ENCODE peak calls at places on chromosomes 16 and 17, in ten cellular contexts. V, L, O, H, T, K, R, U, J and I are unnamed samples.

GRCh38 chr17:80935526-80935925 is 56.1 kb upstream of the CHMP6 start:
- DNase-seq in V (no peak), L (no peak), O (no peak), H (no peak), T (no peak), K (no peak), R (no peak), U (no peak), J (no peak), I (no peak)

GRCh38 chr16:52035406-52035805 is 511.5 kb downstream of the TOX3 start:
- DNase-seq in V (no peak), L (no peak), O (no peak), H (no peak), T (no peak), K (no peak), R (no peak), U (no peak), J (no peak), I (no peak)

GRCh38 chr16:56625943-56626654 is 518 bp downstream of the MT1E start:
- DNase-seq in V (no peak), L (peak), O (no peak), H (peak), T (no peak), K (no peak), R (no peak), U (no peak), J (no peak), I (peak)

GRCh38 chr16:4414187-4414909 is 2.0 kb downstream of the CORO7 start:
- DNase-seq in V (no peak), L (no peak), O (no peak), H (no peak), T (no peak), K (no peak), R (peak), U (no peak), J (no peak), I (no peak)

GRCh38 chr17:10579270-10579669 is 29.8 kb upstream of the MYH2 start:
- DNase-seq in V (no peak), L (no peak), O (peak), H (no peak), T (no peak), K (peak), R (no peak), U (no peak), J (no peak), I (no peak)

GRCh38 chr17:38885728-38886642 is 16.1 kb downstream of the LASP1 start:
- DNase-seq in V (no peak), L (no peak), O (no peak), H (no peak), T (no peak), K (no peak), R (no peak), U (no peak), J (no peak), I (peak)

GRCh38 chr17:82059272-82060000 is 6.2 kb downstream of the DUS1L start:
- DNase-seq in V (no peak), L (no peak), O (no peak), H (peak), T (no peak), K (no peak), R (peak), U (no peak), J (no peak), I (no peak)

GRCh38 chr17:14078027-14078426 is 8.7 kb downstream of the COX10 start:
- DNase-seq in V (no peak), L (no peak), O (no peak), H (no peak), T (no peak), K (no peak), R (no peak), U (no peak), J (no peak), I (no peak)

GRCh38 chr17:13265306-13265705 is 247.5 kb upstream of the ELAC2 start:
- DNase-seq in V (no peak), L (no peak), O (peak), H (no peak), T (no peak), K (no peak), R (no peak), U (no peak), J (no peak), I (peak)

GRCh38 chr17:70208825-70209555 is 39.7 kb downstream of the KCNJ2 start:
- DNase-seq in V (no peak), L (no peak), O (no peak), H (no peak), T (no peak), K (no peak), R (no peak), U (no peak), J (no peak), I (no peak)

GRCh38 chr17:41486809-41487530 is 2.7 kb downstream of the KRT36 start:
- DNase-seq in V (peak), L (no peak), O (no peak), H (no peak), T (peak), K (no peak), R (peak), U (no peak), J (no peak), I (no peak)

GRCh38 chr16:50273888-50274770 is 7.8 kb downstream of the ADCY7 start:
- DNase-seq in V (no peak), L (no peak), O (no peak), H (peak), T (peak), K (no peak), R (peak), U (no peak), J (no peak), I (no peak)

GRCh38 chr17:34443832-34444469 is 80.9 kb upstream of the CCL1 start:
- DNase-seq in V (peak), L (no peak), O (peak), H (peak), T (no peak), K (no peak), R (peak), U (no peak), J (no peak), I (no peak)

GRCh38 chr17:63930951-63931575 is 1.1 kb downstream of the CD79B start:
- DNase-seq in V (no peak), L (no peak), O (no peak), H (peak), T (peak), K (no peak), R (peak), U (no peak), J (no peak), I (no peak)

GRCh38 chr16:86289304-86289703 is 221.0 kb upstream of the FOXF1 start:
- DNase-seq in V (no peak), L (no peak), O (no peak), H (no peak), T (no peak), K (no peak), R (no peak), U (no peak), J (no peak), I (no peak)

GRCh38 chr17:68295086-68295485 is 3.8 kb downstream of the ARSG start:
- DNase-seq in V (no peak), L (no peak), O (no peak), H (no peak), T (no peak), K (no peak), R (no peak), U (no peak), J (no peak), I (no peak)

GRCh38 chr17:35257080-35257701 is 14.3 kb downstream of the SLFN5 start:
- DNase-seq in V (peak), L (peak), O (peak), H (no peak), T (peak), K (peak), R (no peak), U (peak), J (peak), I (peak)

GRCh38 chr17:62653002-62653830 is 25.7 kb downstream of the MRC2 start:
- DNase-seq in V (peak), L (peak), O (peak), H (peak), T (peak), K (no peak), R (peak), U (no peak), J (no peak), I (peak)

GRCh38 chr16:10103700-10104099 is 78.5 kb downstream of the GRIN2A start:
- DNase-seq in V (no peak), L (no peak), O (peak), H (no peak), T (no peak), K (no peak), R (no peak), U (no peak), J (no peak), I (no peak)

GRCh38 chr17:78419970-78420820 is 41.7 kb downstream of the PGS1 start:
- DNase-seq in V (no peak), L (no peak), O (no peak), H (peak), T (no peak), K (no peak), R (no peak), U (no peak), J (no peak), I (peak)

GRCh38 chr17:55664287-55664686 is 58.4 kb downstream of the TMEM100 start:
- DNase-seq in V (no peak), L (no peak), O (no peak), H (no peak), T (no peak), K (no peak), R (no peak), U (no peak), J (no peak), I (no peak)

GRCh38 chr17:82334622-82335394 is 1.2 kb upstream of the SECTM1 start:
- DNase-seq in V (no peak), L (peak), O (peak), H (no peak), T (no peak), K (peak), R (peak), U (no peak), J (peak), I (peak)

GRCh38 chr17:1730345-1731193 is 6.1 kb downstream of the WDR81 start:
- DNase-seq in V (no peak), L (peak), O (no peak), H (peak), T (peak), K (peak), R (peak), U (peak), J (no peak), I (peak)

GRCh38 chr17:55266051-55266957 is 1.5 kb downstream of the HLF start:
- DNase-seq in V (no peak), L (no peak), O (no peak), H (no peak), T (no peak), K (no peak), R (peak), U (no peak), J (no peak), I (no peak)

GRCh38 chr17:67365762-67366192 is 600 bp downstream of the PSMD12 start:
- DNase-seq in V (peak), L (peak), O (peak), H (no peak), T (no peak), K (peak), R (no peak), U (no peak), J (peak), I (peak)

GRCh38 chr17:78923660-78924453 is 1.3 kb downstream of the TIMP2 start:
- DNase-seq in V (peak), L (no peak), O (peak), H (peak), T (peak), K (peak), R (peak), U (peak), J (peak), I (no peak)

GRCh38 chr17:78316867-78317816 is 42.7 kb downstream of the SOCS3 start:
- DNase-seq in V (peak), L (peak), O (peak), H (no peak), T (peak), K (no peak), R (no peak), U (no peak), J (no peak), I (peak)

GRCh38 chr17:29958947-29959657 is 17.7 kb downstream of the EFCAB5 start:
- DNase-seq in V (peak), L (no peak), O (peak), H (no peak), T (no peak), K (peak), R (no peak), U (no peak), J (no peak), I (peak)

GRCh38 chr17:58734811-58735210 is 20.8 kb upstream of the PPM1E start:
- DNase-seq in V (no peak), L (no peak), O (no peak), H (no peak), T (no peak), K (no peak), R (no peak), U (no peak), J (no peak), I (no peak)

DNA sequence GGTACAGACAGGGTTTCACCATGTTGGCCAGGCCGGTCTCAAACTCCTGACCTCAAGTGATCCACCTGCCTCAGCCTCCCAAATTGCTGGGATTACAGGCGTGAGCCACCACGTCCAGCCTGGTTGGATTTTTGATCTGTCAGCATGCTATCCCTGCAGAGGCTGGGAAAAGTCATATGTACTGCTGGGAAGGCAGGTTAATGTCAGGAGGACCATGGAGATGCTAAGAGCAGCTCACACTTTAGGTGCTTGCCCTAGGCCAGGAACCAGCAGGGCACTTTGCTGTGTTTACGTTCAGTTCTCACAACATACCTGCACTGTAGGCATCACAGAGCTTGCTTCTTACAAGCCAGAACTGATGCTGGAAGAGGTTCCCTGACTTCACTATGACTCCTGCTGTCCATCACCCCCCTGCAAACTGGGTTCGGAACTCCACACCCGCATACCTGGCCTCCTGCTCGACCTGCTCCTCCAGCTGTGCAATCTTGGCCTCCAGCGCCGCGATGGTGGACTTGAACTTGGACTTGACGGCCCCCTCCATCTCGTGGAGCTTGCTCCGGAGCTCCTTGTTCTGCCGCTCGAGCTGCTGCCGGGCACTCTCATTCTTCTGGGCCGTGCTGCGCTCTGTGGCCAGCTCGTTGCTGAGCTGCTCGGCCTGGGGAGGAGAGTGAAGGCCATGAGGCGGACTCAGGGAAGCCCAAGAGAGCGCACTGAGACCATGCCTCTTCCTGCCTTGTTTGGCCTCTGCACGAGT is 66.8 kb downstream of the NDE1 start:
- DNase-seq in V (no peak), L (no peak), O (no peak), H (no peak), T (no peak), K (no peak), R (no peak), U (no peak), J (no peak), I (no peak)
- H3K4me3 ChIP-seq in V (no peak), L (no peak), O (no peak), H (no peak), T (no peak), K (no peak), R (no peak), U (no peak), J (no peak), I (no peak)

GRCh38 chr17:75942473-75942872 is 1.6 kb upstream of the FBF1 start:
- DNase-seq in V (no peak), L (no peak), O (no peak), H (no peak), T (no peak), K (no peak), R (no peak), U (no peak), J (no peak), I (no peak)

GRCh38 chr17:75941442-75941819 is 589 bp upstream of the FBF1 start:
- DNase-seq in V (no peak), L (no peak), O (no peak), H (no peak), T (no peak), K (no peak), R (no peak), U (no peak), J (no peak), I (no peak)

GRCh38 chr17:75945202-75945601 is 4.4 kb upstream of the FBF1 start:
- DNase-seq in V (no peak), L (no peak), O (no peak), H (no peak), T (no peak), K (no peak), R (no peak), U (no peak), J (no peak), I (no peak)

GRCh38 chr17:75937652-75938051 is 3.2 kb downstream of the FBF1 start:
- DNase-seq in V (no peak), L (no peak), O (no peak), H (no peak), T (no peak), K (no peak), R (no peak), U (no peak), J (no peak), I (no peak)

DNA sequence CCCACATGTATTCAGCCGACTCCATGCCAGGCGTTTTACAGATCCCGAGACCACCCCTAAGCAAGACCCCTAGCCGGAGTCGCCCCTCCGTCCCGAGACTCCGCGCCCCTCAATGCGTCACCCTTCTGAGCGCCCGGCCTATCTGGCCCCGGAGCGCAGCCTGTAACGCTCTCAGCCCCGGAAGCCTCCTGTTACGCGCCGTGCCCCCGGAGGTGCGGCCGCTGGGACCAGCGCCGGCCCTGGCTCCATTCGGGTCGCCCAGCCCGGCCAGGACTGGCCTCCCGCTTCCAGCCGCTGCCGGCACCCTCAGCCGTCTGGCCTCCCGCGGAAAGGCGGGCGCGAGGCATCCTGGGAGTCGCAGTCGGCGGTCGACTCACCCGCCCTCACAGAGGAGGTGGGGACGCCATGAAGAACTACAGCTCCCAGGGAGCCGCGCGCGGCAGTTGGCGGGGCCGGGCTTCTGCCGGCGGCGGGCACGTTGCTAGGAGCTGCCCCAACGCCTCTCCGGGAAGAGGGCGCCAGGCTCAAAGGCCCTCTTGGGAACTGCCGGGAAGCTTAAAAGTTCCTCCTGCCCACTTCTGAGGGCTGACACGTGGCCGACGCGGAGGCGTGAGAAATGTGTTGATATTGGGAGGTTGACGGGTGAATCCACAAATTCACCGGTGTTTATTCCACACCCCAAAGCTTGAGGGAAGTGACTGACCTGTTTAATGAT is at the start of gene FBF1:
- DNase-seq in V (peak), L (peak), O (peak), H (peak), T (peak), K (peak), R (peak), U (peak), J (peak), I (peak)
- TF ChIP-seq CTCF in V (no peak), L (no peak), O (peak), H (peak), T (peak), K (no peak), R (no peak), U (peak), J (no peak), I (no peak)

DNA sequence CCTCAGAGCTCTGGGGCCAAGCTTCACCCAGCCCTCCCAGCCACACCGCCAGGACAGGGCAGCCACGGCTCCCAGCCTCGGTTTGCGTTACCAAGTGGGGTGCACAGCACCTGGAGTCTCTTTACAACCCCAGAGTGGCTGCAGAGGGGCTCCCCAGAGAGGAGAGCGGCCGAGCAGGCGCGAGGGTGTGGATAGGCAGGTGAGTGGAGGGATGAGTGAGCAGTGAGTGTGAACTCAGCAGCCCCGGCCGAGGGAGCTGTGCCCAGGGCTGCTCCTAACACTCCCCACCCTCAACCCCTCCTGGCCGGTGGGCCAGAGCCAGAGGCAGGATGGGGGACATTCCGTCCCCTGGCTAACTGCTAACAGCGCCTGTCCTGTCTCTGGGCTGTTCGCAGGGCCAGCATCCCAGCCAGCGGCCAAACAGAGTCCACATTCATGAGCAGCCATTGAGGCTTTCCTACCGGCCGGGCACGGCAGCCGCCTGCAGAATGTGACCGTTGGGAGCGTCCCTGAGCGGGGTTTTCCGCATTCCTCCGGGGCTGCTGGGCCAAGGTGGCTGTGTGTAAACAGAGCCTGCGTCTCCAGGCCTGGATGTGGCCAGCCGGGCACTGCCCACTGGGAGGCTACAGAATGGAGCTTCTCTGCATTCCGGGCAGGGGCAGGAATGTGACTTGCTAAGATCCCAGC is 5.3 kb downstream of the ZNF469 start:
- DNase-seq in V (peak), L (peak), O (peak), H (no peak), T (peak), K (peak), R (no peak), U (peak), J (peak), I (no peak)
- H3K4me3 ChIP-seq in V (peak), L (no peak), O (peak), H (no peak), T (no peak), K (no peak), R (no peak), U (no peak), J (peak), I (no peak)

GRCh38 chr17:4551141-4551540 is 4.0 kb downstream of the MYBBP1A start:
- DNase-seq in V (peak), L (no peak), O (peak), H (no peak), T (no peak), K (no peak), R (peak), U (no peak), J (no peak), I (no peak)
- TF ChIP-seq CTCF in V (peak), L (no peak), O (peak), H (no peak), T (no peak), K (peak), R (no peak), U (no peak), J (no peak), I (no peak)

DNA sequence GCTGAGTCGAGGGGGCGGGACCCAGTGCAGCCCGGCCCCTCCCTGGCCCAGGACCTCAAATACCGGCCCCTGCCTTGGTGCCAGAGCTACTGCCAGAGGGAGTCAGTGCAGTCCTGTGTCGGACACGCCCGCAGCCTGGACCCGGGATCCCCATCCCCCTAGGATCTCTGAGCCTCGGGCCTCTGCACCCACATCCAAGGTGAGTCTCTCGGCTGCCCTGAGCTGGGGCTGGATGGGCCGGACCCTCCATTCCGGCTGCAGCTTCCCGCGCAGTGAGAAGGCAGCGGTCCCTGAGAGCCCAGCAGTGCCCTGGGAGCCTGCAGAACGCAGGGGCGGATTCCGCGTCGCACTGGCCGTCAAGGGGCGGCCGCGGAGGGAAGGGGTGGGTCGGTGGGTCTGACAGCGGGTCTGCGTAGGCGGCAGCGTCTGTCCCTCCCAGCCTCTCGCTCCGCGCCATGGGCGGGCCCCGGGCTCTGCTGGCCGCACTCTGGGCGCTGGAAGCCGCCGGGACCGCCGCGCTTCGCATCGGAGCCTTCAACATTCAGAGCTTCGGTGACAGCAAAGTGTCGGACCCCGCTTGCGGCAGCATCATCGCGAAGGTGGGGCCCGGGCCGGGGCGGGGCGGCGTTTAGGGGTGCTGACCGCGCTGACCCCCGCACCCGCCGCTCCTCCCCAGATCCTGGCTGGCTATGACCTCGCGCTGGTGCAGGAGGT is at the start of gene DNASE1L2:
- DNase-seq in V (peak), L (peak), O (peak), H (no peak), T (no peak), K (no peak), R (peak), U (no peak), J (no peak), I (no peak)
- H3K4me3 ChIP-seq in V (no peak), L (peak), O (no peak), H (no peak), T (peak), K (no peak), R (no peak), U (peak), J (no peak), I (peak)

GRCh38 chr17:66054242-66054641 is 137.7 kb downstream of the CEP112 start:
- DNase-seq in V (no peak), L (no peak), O (no peak), H (no peak), T (no peak), K (no peak), R (no peak), U (no peak), J (no peak), I (no peak)
- TF ChIP-seq CTCF in V (no peak), L (no peak), O (no peak), H (no peak), T (no peak), K (no peak), R (no peak), U (no peak), J (no peak), I (no peak)